ENCODE peak calls at places on chromosome 10, in four cellular contexts. K, I, H and Y are unnamed samples.

GRCh38 chr10:11447571-11447970 is 163.9 kb downstream of the USP6NL start:
- DNase-seq in H (no peak), K (no peak), I (no peak), Y (no peak)

GRCh38 chr10:117552759-117553158 is 10.2 kb downstream of the EMX2 start:
- DNase-seq in K (no peak), H (no peak), I (no peak), Y (no peak)

GRCh38 chr10:117250409-117250808 is 9.5 kb downstream of the SLC18A2 start:
- DNase-seq in K (no peak), I (no peak), H (no peak), Y (no peak)

GRCh38 chr10:75378403-75378802 is 23.2 kb downstream of the ZNF503 start:
- DNase-seq in K (no peak), H (no peak), I (no peak), Y (no peak)

GRCh38 chr10:95741807-95742528 is 14.0 kb upstream of the ENTPD1 start:
- DNase-seq in I (peak), H (no peak), K (no peak), Y (no peak)

GRCh38 chr10:71969929-71970328 is 5.7 kb downstream of the CHST3 start:
- DNase-seq in K (no peak), H (no peak), I (no peak), Y (no peak)

GRCh38 chr10:102669206-102670064 is 25.2 kb downstream of the TRIM8 start:
- DNase-seq in I (no peak), K (peak), H (peak), Y (peak)

GRCh38 chr10:48608279-48608681 is 3.4 kb upstream of the ARHGAP22 start:
- DNase-seq in H (peak), K (no peak), I (peak), Y (peak)

GRCh38 chr10:186911-187310 is 51.7 kb downstream of the ZMYND11 start:
- DNase-seq in I (no peak), H (no peak), K (no peak), Y (no peak)

GRCh38 chr10:69961168-69961863 is 91.3 kb upstream of the MACROH2A2 start:
- DNase-seq in H (no peak), K (no peak), I (no peak), Y (no peak)
- TF ChIP-seq CTCF in H (peak), K (peak), I (peak), Y (peak)

DNA sequence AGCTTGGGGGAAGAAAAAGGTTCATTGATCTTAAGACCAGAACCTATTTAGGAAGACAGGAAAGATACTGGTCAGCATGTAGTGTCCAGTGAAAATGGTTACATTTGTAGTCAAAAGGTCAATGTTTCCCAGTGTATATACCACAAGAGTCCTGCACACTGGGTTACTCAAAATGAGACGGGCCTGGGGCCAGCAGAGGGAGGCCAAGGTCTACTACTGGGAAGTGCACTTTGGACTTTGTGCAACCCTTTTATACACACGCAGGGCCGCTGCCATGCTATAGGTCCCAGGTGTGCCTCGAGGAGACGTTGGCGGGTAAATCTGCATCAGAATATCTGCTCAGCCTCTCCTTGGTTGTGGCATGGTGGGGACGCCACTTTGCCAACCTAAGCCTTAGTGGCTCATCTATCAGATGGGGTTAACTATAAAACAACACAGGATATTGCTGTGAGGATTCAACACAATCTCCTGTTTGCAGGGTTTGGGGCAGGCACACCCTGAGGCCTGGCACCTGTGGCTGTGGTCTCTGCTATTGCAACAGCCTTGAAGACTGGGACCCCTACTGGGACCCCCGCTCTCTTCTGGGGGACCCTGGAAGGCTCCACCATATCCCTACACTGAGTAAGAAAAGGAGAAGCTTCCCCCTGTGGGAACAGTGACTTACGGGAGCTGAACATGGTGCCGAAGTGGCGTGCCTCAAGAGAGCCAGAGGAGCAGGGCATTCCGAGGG is 19.7 kb downstream of the CLRN3 start:
- DNase-seq in I (peak), H (no peak), K (peak), Y (peak)
- TF ChIP-seq CTCF in I (peak), H (no peak), K (no peak), Y (no peak)

GRCh38 chr10:27714349-27714748 is 31.3 kb downstream of the MKX start:
- DNase-seq in H (no peak), K (no peak), I (no peak), Y (no peak)

GRCh38 chr10:27717191-27717590 is 28.4 kb downstream of the MKX start:
- DNase-seq in H (no peak), I (no peak), K (no peak), Y (no peak)

GRCh38 chr10:27716521-27716920 is 29.1 kb downstream of the MKX start:
- DNase-seq in H (no peak), I (no peak), K (no peak), Y (no peak)

GRCh38 chr10:27715505-27715904 is 30.1 kb downstream of the MKX start:
- DNase-seq in H (no peak), I (no peak), K (no peak), Y (no peak)

DNA sequence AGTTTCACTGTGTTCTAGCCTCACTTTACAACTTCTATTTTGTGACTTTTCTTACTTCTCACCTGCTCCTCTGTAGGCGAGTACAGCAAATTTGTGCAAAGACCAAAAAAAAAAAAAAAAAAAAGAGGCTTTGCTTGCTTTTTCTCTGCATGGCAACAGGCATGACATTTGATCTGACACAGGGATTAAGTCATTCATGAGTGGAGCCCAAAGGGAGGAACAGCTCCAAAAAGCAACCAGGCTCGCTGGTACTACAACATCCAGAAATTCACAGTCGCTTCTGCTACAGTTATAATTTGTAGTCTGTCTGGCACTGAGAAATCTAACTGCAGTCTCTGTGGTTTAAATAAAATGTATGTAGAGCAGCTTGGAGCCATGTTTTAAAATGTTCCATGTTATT is 31.7 kb downstream of the MKX start:
- DNase-seq in H (no peak), K (no peak), I (no peak), Y (no peak)
- TF ChIP-seq CTCF in H (no peak), K (no peak), I (no peak), Y (no peak)

GRCh38 chr10:104028146-104028545 is 57.5 kb downstream of the COL17A1 start:
- DNase-seq in H (no peak), K (no peak), I (peak), Y (peak)
- TF ChIP-seq CTCF in H (peak), K (no peak), I (peak), Y (peak)

GRCh38 chr10:37857287-37858211 is at the start of gene ZNF248:
- DNase-seq in H (peak), I (peak), K (peak), Y (peak)
- TF ChIP-seq CTCF in H (no peak), I (no peak), K (no peak), Y (no peak)

GRCh38 chr10:19819419-19820033 is 3.3 kb downstream of the PLXDC2 start:
- DNase-seq in K (no peak), H (peak), I (peak), Y (peak)

GRCh38 chr10:19815036-19815435 is 1.2 kb upstream of the PLXDC2 start:
- DNase-seq in I (no peak), K (no peak), H (no peak), Y (peak)

GRCh38 chr10:19816420-19817250 is at the start of gene PLXDC2:
- DNase-seq in I (peak), H (peak), K (peak), Y (peak)

GRCh38 chr10:19815478-19816419 is 483 bp upstream of the PLXDC2 start:
- DNase-seq in I (peak), H (peak), K (peak), Y (peak)

DNA sequence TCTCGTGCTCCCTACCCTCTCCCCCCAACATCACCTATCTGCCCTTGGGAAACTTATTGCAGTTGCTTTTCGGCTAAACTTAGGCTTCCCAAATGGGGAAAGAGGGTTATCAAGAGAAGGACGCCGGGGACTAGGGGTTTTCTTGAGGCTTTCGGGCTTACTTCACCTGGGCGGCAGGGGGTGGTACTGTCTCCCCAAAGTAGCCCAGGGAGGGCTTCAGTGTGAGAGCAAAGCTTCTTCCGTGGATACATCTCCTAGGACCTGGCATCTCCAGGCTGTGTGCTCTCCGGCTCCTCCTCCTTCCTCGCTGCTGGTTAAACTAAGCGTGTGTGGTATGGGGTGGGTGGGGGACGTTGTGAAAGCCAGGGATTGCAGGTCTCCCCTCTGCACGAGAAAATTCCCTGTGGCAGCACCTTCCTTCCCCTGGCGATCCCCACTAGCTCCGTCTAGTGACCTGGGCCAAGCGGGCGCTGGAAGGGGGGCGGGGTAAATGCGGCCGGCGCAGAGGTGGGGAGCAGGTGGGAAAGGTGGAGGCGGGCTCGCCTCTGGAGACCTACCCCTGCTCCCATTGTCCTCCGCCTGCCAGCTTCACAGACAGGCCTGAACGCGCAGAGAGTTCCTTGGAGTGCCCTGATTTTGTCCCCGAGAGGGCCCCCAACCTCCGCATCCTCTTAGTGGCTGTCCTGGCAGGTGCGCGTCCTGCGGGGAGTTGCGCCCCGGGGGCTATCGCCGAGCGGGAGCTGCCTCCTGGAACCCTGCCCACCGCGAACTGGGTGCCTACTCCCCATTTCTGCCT is 1.2 kb downstream of the PLXDC2 start:
- DNase-seq in K (peak), I (no peak), H (no peak), Y (peak)
- TF ChIP-seq CTCF in K (no peak), I (peak), H (peak), Y (peak)

DNA sequence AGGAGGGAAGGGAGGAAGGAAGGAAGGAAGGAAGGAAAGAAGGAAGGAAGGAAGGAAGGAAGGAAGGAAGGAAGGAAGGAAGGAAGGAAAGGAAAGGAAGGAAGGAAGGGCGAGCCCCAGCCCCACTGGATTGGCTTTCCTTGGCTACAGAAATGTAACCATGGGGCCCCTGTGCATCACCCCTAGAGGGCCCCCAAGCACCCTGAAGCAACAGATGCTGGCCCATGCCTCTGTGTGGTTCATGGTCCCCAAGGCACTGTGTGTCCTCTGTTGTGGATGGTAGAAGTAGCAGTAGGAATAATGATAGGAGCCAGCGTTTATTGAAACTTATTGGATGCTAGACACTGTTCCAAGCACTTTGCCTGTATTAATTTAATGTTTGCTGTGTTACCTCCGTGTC is 116.6 kb upstream of the MACROH2A2 start:
- DNase-seq in K (no peak), I (no peak), H (no peak), Y (no peak)
- TF ChIP-seq CTCF in K (no peak), I (peak), H (peak), Y (no peak)

GRCh38 chr10:44978570-44979280 is at the start of gene DEPP1:
- DNase-seq in I (peak), H (peak), K (peak), Y (peak)
- TF ChIP-seq CTCF in I (peak), H (no peak), K (no peak), Y (no peak)

DNA sequence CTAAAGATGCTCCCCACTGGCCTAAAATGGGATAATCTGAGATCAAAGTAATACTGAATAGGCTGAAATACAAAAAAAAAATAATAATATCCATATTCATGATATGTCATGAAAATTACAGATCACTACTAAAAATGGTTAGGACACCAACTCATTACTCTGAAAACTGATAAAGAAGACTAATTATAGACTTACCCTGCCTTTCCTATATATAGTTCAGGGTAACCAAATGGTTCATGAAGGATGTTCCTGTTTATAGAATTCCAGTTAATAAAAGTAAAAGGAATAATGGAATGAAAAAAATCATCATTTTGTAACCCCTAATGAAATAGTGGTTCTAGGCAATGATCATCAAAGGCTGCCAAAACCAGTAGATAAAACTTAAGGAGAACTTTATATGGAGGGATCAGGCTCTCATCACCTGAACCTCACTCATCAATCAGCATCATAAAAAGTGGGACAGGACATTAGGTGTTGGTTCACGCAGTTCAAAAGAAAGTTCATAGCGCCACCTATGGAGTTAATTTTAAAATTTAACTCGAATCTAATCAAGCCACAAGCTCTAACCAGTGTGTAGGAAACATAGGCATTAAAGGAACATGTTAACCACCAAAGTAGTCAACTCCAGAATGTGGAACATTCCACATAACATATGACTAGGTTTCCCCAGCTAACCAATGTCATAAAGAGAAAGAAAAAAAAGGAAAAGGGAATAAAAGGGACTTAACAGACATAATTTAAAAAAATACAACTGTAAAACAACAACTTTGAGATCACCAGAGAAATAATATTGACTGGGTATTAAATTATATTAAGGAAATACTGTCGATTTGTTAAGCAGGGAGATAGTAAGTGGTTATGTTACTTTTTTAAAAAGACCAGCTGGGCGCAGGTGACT is 35.7 kb downstream of the P4HA1 start:
- DNase-seq in I (peak), K (no peak), H (no peak), Y (peak)
- TF ChIP-seq CTCF in I (peak), K (no peak), H (peak), Y (peak)